ENCODE peak calls at places on chromosome 15, in four cellular contexts. V is AG04450; R is iPS DF 6.9; D is CD8-positive, alpha-beta memory T cell. G is an unnamed sample.

GRCh38 chr15:39365873-39366272 is 215.0 kb upstream of the THBS1 start:
- DNase-seq in V (no peak), R (no peak), D (no peak), G (no peak)

GRCh38 chr15:73081321-73081958 is 29.2 kb downstream of the NEO1 start:
- DNase-seq in V (peak; percentile 26), R (no peak), D (no peak), G (no peak)

GRCh38 chr15:66390670-66391069 is 4.0 kb downstream of the MAP2K1 start:
- DNase-seq in V (no peak), R (no peak), D (no peak), G (peak; percentile 60)

GRCh38 chr15:28096720-28097431 is 2.2 kb downstream of the OCA2 start:
- DNase-seq in V (no peak), R (no peak), D (no peak), G (no peak)

GRCh38 chr15:90001062-90001682 is at the start of gene ZNF710:
- DNase-seq in V (no peak), R (no peak), D (no peak), G (no peak)

GRCh38 chr15:27675571-27675970 is 423.5 kb downstream of the OCA2 start:
- DNase-seq in V (no peak), R (no peak), D (no peak), G (no peak)

GRCh38 chr15:64767203-64767602 is 8.2 kb downstream of the RBPMS2 start:
- DNase-seq in V (no peak), R (no peak), D (no peak), G (no peak)

GRCh38 chr15:63251701-63252100 is 25.7 kb upstream of the APH1B start:
- DNase-seq in V (no peak), R (no peak), D (no peak), G (no peak)

GRCh38 chr15:31298707-31299172 is 27.9 kb upstream of the KLF13 start:
- DNase-seq in V (no peak), R (no peak), D (no peak), G (no peak)

GRCh38 chr15:42275780-42276395 is 2.7 kb upstream of the TMEM87A start:
- DNase-seq in V (no peak), R (no peak), D (no peak), G (no peak)

GRCh38 chr15:67024322-67024997 is 40.9 kb upstream of the SMAD3 start:
- DNase-seq in V (peak; percentile 92), R (no peak), D (no peak), G (no peak)

GRCh38 chr15:78878356-78878755 is 5.7 kb downstream of the MORF4L1 start:
- DNase-seq in V (no peak), R (no peak), D (no peak), G (no peak)

GRCh38 chr15:77844798-77845446 is 212.2 kb upstream of the LINGO1 start:
- DNase-seq in V (no peak), R (no peak), D (no peak), G (no peak)

GRCh38 chr15:71559098-71559497 is 251.3 kb upstream of the NR2E3 start:
- DNase-seq in V (peak; percentile 56), R (no peak), D (no peak), G (no peak)

GRCh38 chr15:69751147-69751546 is 298.5 kb downstream of the RPLP1 start:
- DNase-seq in V (no peak), R (no peak), D (no peak), G (no peak)

GRCh38 chr15:55256281-55257013 is 33.2 kb downstream of the RAB27A start:
- DNase-seq in V (no peak), R (no peak), D (no peak), G (no peak)

GRCh38 chr15:90044916-90045371 is 43.8 kb downstream of the ZNF710 start:
- DNase-seq in V (no peak), R (no peak), D (no peak), G (no peak)

GRCh38 chr15:70765504-70766281 is 2.3 kb upstream of the UACA start:
- DNase-seq in V (no peak), R (no peak), D (no peak), G (no peak)

GRCh38 chr15:79160211-79160610 is 69.6 kb upstream of the RASGRF1 start:
- DNase-seq in V (no peak), R (no peak), D (no peak), G (no peak)

GRCh38 chr15:81314378-81314777 is 9.6 kb downstream of the STARD5 start:
- DNase-seq in V (no peak), R (no peak), D (no peak), G (no peak)

GRCh38 chr15:65184305-65184943 is 718 bp downstream of the CLPX start:
- DNase-seq in V (no peak), R (no peak), D (peak; percentile 6), G (no peak)

GRCh38 chr15:58052334-58052733 is 13.2 kb downstream of the ALDH1A2 start:
- DNase-seq in V (no peak), R (no peak), D (no peak), G (no peak)

GRCh38 chr15:65980824-65981456 is 111.6 kb downstream of the RAB11A start:
- DNase-seq in V (peak; percentile 44), R (peak; percentile 61), D (no peak), G (peak; percentile 68)

GRCh38 chr15:31327674-31328424 is 1.2 kb downstream of the KLF13 start:
- DNase-seq in V (no peak), R (no peak), D (peak; percentile 80), G (no peak)

GRCh38 chr15:93044301-93045190 is 44.5 kb downstream of the RGMA start:
- DNase-seq in V (no peak), R (no peak), D (no peak), G (no peak)

GRCh38 chr15:70426065-70426821 is 328.5 kb upstream of the TLE3 start:
- DNase-seq in V (no peak), R (no peak), D (no peak), G (no peak)

GRCh38 chr15:57198654-57199241 is 177.6 kb upstream of the CGNL1 start:
- DNase-seq in V (no peak), R (peak; percentile 71), D (no peak), G (no peak)

GRCh38 chr15:85583404-85584390 is 203.3 kb downstream of the AKAP13 start:
- DNase-seq in V (no peak), R (no peak), D (no peak), G (peak; percentile 15)

GRCh38 chr15:80461370-80462060 is 57.3 kb downstream of the ARNT2 start:
- DNase-seq in V (no peak), R (no peak), D (no peak), G (no peak)

GRCh38 chr15:80449825-80450224 is 45.6 kb downstream of the ARNT2 start:
- DNase-seq in V (no peak), R (no peak), D (no peak), G (no peak)

GRCh38 chr15:33104276-33104675 is 90.2 kb downstream of the FMN1 start:
- DNase-seq in V (no peak), R (no peak), D (no peak), G (peak; percentile 53)

GRCh38 chr15:82105458-82106205 is 59.8 kb upstream of the MEX3B start:
- DNase-seq in V (no peak), R (no peak), D (no peak), G (no peak)

DNA sequence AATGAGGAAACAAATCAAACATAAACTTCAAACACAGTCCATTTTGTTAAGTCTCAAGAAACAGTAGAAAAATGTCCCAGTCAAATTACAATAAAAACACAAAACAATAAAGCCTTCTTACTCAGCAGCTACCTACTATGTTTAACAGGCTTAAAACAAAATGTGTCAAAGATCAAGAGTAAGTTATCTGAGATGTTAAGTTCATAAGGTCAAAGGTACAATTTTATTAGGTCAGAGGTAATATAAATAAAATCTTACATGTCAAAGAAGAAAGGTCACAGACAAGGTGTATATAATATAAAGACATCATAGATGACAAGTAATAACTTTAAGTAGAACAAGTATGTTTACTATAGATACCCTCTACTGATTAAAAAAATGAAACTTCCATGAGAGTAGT is 208.3 kb downstream of the SCAPER start:
- DNase-seq in V (no peak), R (no peak), D (no peak), G (no peak)
- H3K4me3 ChIP-seq in V (no peak overlapping the region), R (no peak overlapping the region), D (no peak overlapping the region), G (no peak overlapping the region)

DNA sequence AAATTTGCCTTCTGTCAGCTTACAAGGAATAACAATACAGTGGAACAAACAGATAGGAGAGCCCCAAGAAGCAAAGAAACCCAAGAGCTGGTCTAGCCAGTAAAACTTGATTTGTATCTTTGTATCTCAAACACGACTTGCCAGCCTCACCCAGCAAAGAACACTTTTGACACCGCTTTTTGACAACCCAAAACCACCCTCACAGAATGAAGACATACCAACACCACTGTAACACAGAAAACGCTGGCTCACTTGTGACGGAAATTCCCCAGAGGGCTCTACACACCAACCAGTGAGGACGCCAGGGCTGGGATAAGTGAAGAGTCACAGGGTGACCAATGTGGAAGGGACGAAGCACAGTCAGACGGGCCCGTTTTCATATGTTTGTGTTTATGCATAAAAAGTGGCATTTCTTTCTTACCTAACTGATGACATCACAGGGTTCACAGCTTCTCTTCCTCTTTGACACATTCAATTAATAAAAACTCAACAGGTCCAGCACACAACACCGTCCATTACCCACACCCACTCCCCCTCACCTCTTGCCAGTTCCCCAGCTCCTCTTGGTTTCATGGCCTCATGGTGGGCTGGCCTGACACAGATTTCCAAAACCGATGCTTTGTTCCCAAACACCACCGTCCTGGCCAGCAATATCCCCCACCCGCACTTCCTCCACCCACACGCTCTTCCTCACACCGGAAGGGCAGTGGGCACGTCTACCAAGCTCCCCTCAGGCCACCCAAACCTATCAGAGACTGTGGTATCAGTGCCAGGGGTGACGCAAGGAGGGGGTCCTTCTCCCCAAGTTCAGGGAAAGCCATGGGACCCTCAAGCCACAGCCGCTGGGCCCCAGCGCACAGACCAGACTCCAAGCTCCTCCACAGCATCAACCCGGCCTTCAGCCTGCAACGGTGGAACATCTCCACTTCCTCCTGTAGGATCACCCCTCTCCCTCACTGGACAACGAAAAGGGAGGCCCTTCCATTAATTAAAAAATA is 94.2 kb downstream of the ADAMTS17 start:
- DNase-seq in V (no peak), R (no peak), D (no peak), G (no peak)
- H3K4me3 ChIP-seq in V (no peak overlapping the region), R (no peak overlapping the region), D (no peak overlapping the region), G (no peak overlapping the region)

GRCh38 chr15:50355980-50356379 is 982 bp upstream of the GABPB1 start:
- DNase-seq in V (no peak), R (no peak), D (no peak), G (no peak)
- H3K4me3 ChIP-seq in V (peak overlapping the region; percentile 88), R (peak overlapping the region; percentile 97), D (peak overlapping the region; percentile 62), G (peak overlapping the region; percentile 98)

GRCh38 chr15:51736069-51736468 is 1.4 kb downstream of the LYSMD2 start:
- DNase-seq in V (no peak), R (no peak), D (no peak), G (no peak)

GRCh38 chr15:51732661-51733060 is 4.8 kb downstream of the LYSMD2 start:
- DNase-seq in V (no peak), R (no peak), D (no peak), G (no peak)

GRCh38 chr15:51735611-51736010 is 1.8 kb downstream of the LYSMD2 start:
- DNase-seq in V (no peak), R (no peak), D (no peak), G (no peak)

GRCh38 chr15:51735211-51735610 is 2.2 kb downstream of the LYSMD2 start:
- DNase-seq in V (no peak), R (no peak), D (no peak), G (no peak)

GRCh38 chr15:51731549-51732267 is 5.7 kb downstream of the LYSMD2 start:
- DNase-seq in V (peak; percentile 54), R (no peak), D (peak; percentile 15), G (no peak)
- H3K4me3 ChIP-seq in V (peak overlapping the region; percentile 39), R (no peak overlapping the region), D (peak overlapping the region; percentile 59), G (peak overlapping the region; percentile 71)

GRCh38 chr15:40893019-40893723 is 1.1 kb upstream of the VPS18 start:
- DNase-seq in V (no peak), R (no peak), D (peak; percentile 38), G (no peak)
- H3K4me3 ChIP-seq in V (no peak overlapping the region), R (no peak overlapping the region), D (no peak overlapping the region), G (no peak overlapping the region)